ENCODE peak calls at places on chromosome 16, in ten cellular contexts. O is posterior cingulate gyrus, S is NCI-H1417, F is iPS-NIHi11, W is Kasumi-1, B is posterior vena cava, J is globus pallidus, K is hepatocyte, U is left lung, H is cardiac fibroblast. I is an unnamed sample.

GRCh38 chr16:414395-415169 is 10.9 kb upstream of the RAB11FIP3 start:
- DNase-seq in O (no peak), S (no peak), F (no peak), W (no peak), B (no peak), J (no peak), K (no peak), U (peak; percentile 68), H (peak; percentile 10), I (no peak)

GRCh38 chr16:64910351-64910750 is 211.5 kb downstream of the CDH11 start:
- DNase-seq in O (peak; percentile 69), S (no peak), F (peak; percentile 18), W (no peak), B (peak; percentile 85), J (no peak), K (peak; percentile 46), U (no peak), H (peak; percentile 98), I (no peak)

GRCh38 chr16:78249056-78249455 is 149.6 kb downstream of the WWOX start:
- DNase-seq in O (no peak), S (no peak), F (peak; percentile 30), W (no peak), B (no peak), J (no peak), K (peak; percentile 81), U (no peak), H (no peak), I (no peak)

GRCh38 chr16:67857547-67858233 is 10.2 kb upstream of the CENPT start:
- DNase-seq in O (no peak), S (peak; percentile 83), F (peak; percentile 60), W (no peak), B (peak; percentile 95), J (no peak), K (peak; percentile 91), U (no peak), H (peak; percentile 98), I (no peak)

GRCh38 chr16:86669937-86670772 is 91.8 kb downstream of the FOXL1 start:
- DNase-seq in O (no peak), S (no peak), F (no peak), W (no peak), B (peak; percentile 88), J (no peak), K (peak; percentile 39), U (no peak), H (peak; percentile 42), I (no peak)

GRCh38 chr16:31471875-31472558 is at the start of gene TGFB1I1:
- DNase-seq in O (peak; percentile 68), S (peak; percentile 43), F (peak; percentile 72), W (no peak), B (peak; percentile 93), J (no peak), K (peak; percentile 74), U (peak; percentile 85), H (peak; percentile 84), I (peak; percentile 31)

GRCh38 chr16:47431960-47432359 is 28.9 kb downstream of the ITFG1 start:
- DNase-seq in O (no peak), S (no peak), F (no peak), W (no peak), B (no peak), J (no peak), K (no peak), U (no peak), H (no peak), I (no peak)

GRCh38 chr16:68069511-68070248 is 15.5 kb upstream of the NFATC3 start:
- DNase-seq in O (no peak), S (no peak), F (no peak), W (peak; percentile 34), B (no peak), J (no peak), K (no peak), U (peak; percentile 65), H (no peak), I (no peak)

I was measured in NCI-H2227 treated with DMSO at 0.1 percent for 48 hours.